ENCODE peak calls at places on chromosome 15, in six cellular contexts. O is effector memory CD4-positive, alpha-beta T cell; D is astrocyte of the spinal cord; S is AG09309; Q is right lobe of liver; N is right cardiac atrium. K is an unnamed sample.

GRCh38 chr15:100759116-100759515 is 120.5 kb upstream of the ALDH1A3 start:
- DNase-seq in O (no peak), D (peak; percentile 30), S (peak; percentile 75), Q (no peak), N (no peak), K (no peak)

GRCh38 chr15:66763186-66764066 is 61.4 kb downstream of the SMAD6 start:
- DNase-seq in O (no peak), D (no peak), S (no peak), Q (peak; percentile 67), N (peak; percentile 99), K (peak; percentile 83)

GRCh38 chr15:27077790-27078189 is 106.8 kb downstream of the GABRG3 start:
- DNase-seq in O (no peak), D (no peak), S (no peak), Q (no peak), N (no peak), K (no peak)

GRCh38 chr15:98714906-98715305 is 66.6 kb downstream of the IGF1R start:
- DNase-seq in O (no peak), D (no peak), S (no peak), Q (no peak), N (no peak), K (no peak)

GRCh38 chr15:87597346-87598052 is 659.0 kb downstream of the NTRK3 start:
- DNase-seq in O (no peak), D (no peak), S (no peak), Q (no peak), N (no peak), K (no peak)

GRCh38 chr15:61092387-61093157 is 136.5 kb downstream of the RORA start:
- DNase-seq in O (no peak), D (no peak), S (peak; percentile 25), Q (no peak), N (no peak), K (no peak)

GRCh38 chr15:41848595-41848994 is 9.9 kb downstream of the PLA2G4B start:
- DNase-seq in O (no peak), D (no peak), S (no peak), Q (no peak), N (no peak), K (no peak)

GRCh38 chr15:88617790-88618189 is 3.4 kb upstream of the AEN start:
- DNase-seq in O (no peak), D (no peak), S (no peak), Q (no peak), N (no peak), K (no peak)

GRCh38 chr15:79853492-79854328 is 43.1 kb downstream of the MTHFS start:
- DNase-seq in O (no peak), D (peak; percentile 88), S (peak; percentile 70), Q (no peak), N (peak; percentile 65), K (no peak)

GRCh38 chr15:57544840-57545239 is 46.9 kb upstream of the MYZAP start:
- DNase-seq in O (no peak), D (no peak), S (no peak), Q (no peak), N (no peak), K (no peak)

GRCh38 chr15:57696146-57696545 is 10.4 kb upstream of the POLR2M start:
- DNase-seq in O (no peak), D (no peak), S (no peak), Q (no peak), N (no peak), K (no peak)

GRCh38 chr15:59174846-59175831 is 31.5 kb upstream of the LDHAL6B start:
- DNase-seq in O (no peak), D (peak; percentile 74), S (peak; percentile 28), Q (no peak), N (peak; percentile 72), K (no peak)

GRCh38 chr15:92809880-92810361 is 90.2 kb upstream of the CHD2 start:
- DNase-seq in O (no peak), D (peak; percentile 63), S (no peak), Q (no peak), N (no peak), K (no peak)

GRCh38 chr15:70505411-70505919 is 257.9 kb downstream of the UACA start:
- DNase-seq in O (no peak), D (peak; percentile 88), S (peak; percentile 60), Q (no peak), N (no peak), K (no peak)

GRCh38 chr15:53831907-53832793 is 72.7 kb upstream of the WDR72 start:
- DNase-seq in O (no peak), D (no peak), S (no peak), Q (no peak), N (no peak), K (no peak)

GRCh38 chr15:64634576-64635485 is 140.6 kb downstream of the RBPMS2 start:
- DNase-seq in O (no peak), D (peak; percentile 67), S (no peak), Q (no peak), N (no peak), K (no peak)

GRCh38 chr15:80999623-81000036 is 1.1 kb upstream of the TLNRD1 start:
- DNase-seq in O (peak; percentile 45), D (no peak), S (no peak), Q (no peak), N (no peak), K (peak; percentile 84)

GRCh38 chr15:43509002-43509922 is 8.1 kb upstream of the MAP1A start:
- DNase-seq in O (no peak), D (no peak), S (no peak), Q (no peak), N (peak; percentile 57), K (no peak)

GRCh38 chr15:43361313-43361903 is 9.4 kb downstream of the ZSCAN29 start:
- DNase-seq in O (no peak), D (no peak), S (no peak), Q (no peak), N (no peak), K (no peak)

GRCh38 chr15:94671845-94672524 is 440.6 kb downstream of the MCTP2 start:
- DNase-seq in O (no peak), D (peak; percentile 62), S (no peak), Q (no peak), N (no peak), K (no peak)

GRCh38 chr15:72992733-72993321 is 59.4 kb upstream of the NEO1 start:
- DNase-seq in O (no peak), D (no peak), S (no peak), Q (no peak), N (no peak), K (no peak)

GRCh38 chr15:101372149-101372577 is 77.1 kb upstream of the SNRPA1 start:
- DNase-seq in O (no peak), D (peak; percentile 1), S (peak; percentile 1), Q (no peak), N (no peak), K (no peak)

GRCh38 chr15:73273181-73274002 is 95.4 kb downstream of the HCN4 start:
- DNase-seq in O (no peak), D (peak; percentile 56), S (peak; percentile 32), Q (no peak), N (no peak), K (peak; percentile 71)

GRCh38 chr15:86221119-86221518 is 141.4 kb downstream of the AGBL1 start:
- DNase-seq in O (no peak), D (no peak), S (no peak), Q (no peak), N (no peak), K (no peak)

GRCh38 chr15:66614456-66615174 is 48.8 kb upstream of the LCTL start:
- DNase-seq in O (no peak), D (no peak), S (no peak), Q (no peak), N (no peak), K (no peak)

GRCh38 chr15:65900488-65900887 is 31.2 kb downstream of the RAB11A start:
- DNase-seq in O (no peak), D (no peak), S (no peak), Q (no peak), N (no peak), K (no peak)

GRCh38 chr15:73985101-73985873 is 6.8 kb downstream of the STOML1 start:
- DNase-seq in O (no peak), D (peak; percentile 75), S (no peak), Q (no peak), N (no peak), K (peak; percentile 48)

GRCh38 chr15:63986751-63987341 is 59.4 kb downstream of the DAPK2 start:
- DNase-seq in O (no peak), D (no peak), S (peak; percentile 21), Q (no peak), N (no peak), K (peak; percentile 55)

GRCh38 chr15:35783203-35783602 is 237.2 kb upstream of the DPH6 start:
- DNase-seq in O (no peak), D (no peak), S (no peak), Q (no peak), N (no peak), K (no peak)

GRCh38 chr15:34359416-34359815 is 7.6 kb downstream of the LPCAT4 start:
- DNase-seq in O (no peak), D (no peak), S (no peak), Q (no peak), N (no peak), K (no peak)

GRCh38 chr15:62163847-62164499 is 1.1 kb downstream of the C2CD4B start:
- DNase-seq in O (no peak), D (no peak), S (no peak), Q (peak; percentile 57), N (peak; percentile 61), K (no peak)
- H3K4me3 ChIP-seq in O (peak overlapping the region; percentile 15), D (no peak overlapping the region), S (no peak overlapping the region), Q (peak overlapping the region; percentile 31), N (peak overlapping the region; percentile 59), K (no peak overlapping the region)

GRCh38 chr15:77895742-77896141 is 181.8 kb downstream of the TBC1D2B start:
- DNase-seq in O (no peak), D (no peak), S (no peak), Q (no peak), N (peak; percentile 15), K (peak; percentile 2)
- H3K4me3 ChIP-seq in O (no peak overlapping the region), D (no peak overlapping the region), S (no peak overlapping the region), Q (no peak overlapping the region), N (no peak overlapping the region), K (no peak overlapping the region)

DNA sequence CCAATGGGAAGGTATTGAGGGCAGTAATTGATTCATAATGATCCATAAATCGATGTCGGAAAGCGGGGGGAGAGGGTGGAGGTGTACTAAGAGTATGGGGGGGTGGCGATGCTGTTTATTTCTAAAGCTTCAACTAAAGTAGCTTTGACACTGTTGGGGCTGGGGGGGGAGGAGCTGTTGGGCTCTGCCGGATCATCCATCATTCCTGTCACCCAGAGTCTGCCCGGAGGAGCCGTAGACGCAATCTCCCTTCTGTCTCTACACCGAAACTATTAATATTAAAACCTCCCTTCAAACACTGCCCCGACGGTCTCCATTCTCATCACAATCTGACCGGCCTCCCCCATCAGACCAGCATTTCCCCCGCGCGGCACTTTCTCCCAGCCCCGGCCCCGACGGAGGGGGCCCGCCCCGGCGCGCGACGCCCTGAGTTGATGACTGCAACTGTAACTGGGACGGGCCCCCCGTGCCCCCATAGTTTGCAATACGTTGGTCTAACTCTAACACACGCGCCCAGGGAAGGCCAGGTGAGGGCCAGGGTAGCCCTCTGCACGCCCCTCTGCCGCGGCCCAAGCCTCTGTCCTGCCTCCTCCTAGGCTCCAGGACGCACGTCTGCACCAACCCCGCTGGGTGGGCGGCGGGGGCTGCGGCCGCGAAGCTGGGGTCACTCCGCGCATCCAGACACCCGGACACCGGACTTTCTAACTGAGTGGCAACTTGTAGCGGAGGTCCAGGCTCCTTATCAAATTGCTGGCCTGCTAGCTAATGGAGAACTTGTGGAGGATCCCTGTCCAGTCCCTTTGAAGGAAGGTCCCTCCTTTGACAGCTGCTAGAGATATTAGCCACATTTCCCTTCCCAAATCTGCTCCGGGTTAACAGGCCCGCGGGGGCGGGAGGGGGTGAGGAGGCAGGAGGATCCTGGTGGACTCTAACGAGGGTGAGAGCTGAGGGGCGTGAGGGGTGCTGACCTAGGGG is 212.0 kb downstream of the MEIS2 start:
- DNase-seq in O (no peak), D (no peak), S (no peak), Q (no peak), N (peak; percentile 66), K (no peak)
- H3K4me3 ChIP-seq in O (no peak overlapping the region), D (peak overlapping the region; percentile 42), S (no peak overlapping the region), Q (no peak overlapping the region), N (peak overlapping the region; percentile 47), K (no peak overlapping the region)

GRCh38 chr15:55588818-55589122 is 625 bp upstream of the PYGO1 start:
- DNase-seq in O (no peak), D (no peak), S (no peak), Q (no peak), N (no peak), K (no peak)
- H3K4me3 ChIP-seq in O (peak overlapping the region; percentile 29), D (peak overlapping the region; percentile 55), S (peak overlapping the region; percentile 52), Q (peak overlapping the region; percentile 23), N (peak overlapping the region; percentile 93), K (no peak overlapping the region)